ENCODE peak calls at places on chromosomes 2 and 18, in eight cellular contexts. One of them, this sample, is unnamed.

GRCh38 chr2:241386519-241386918 is 30.4 kb downstream of the FARP2 start:
- DNase-seq in CD8-positive, alpha-beta T cell: no peak
- DNase-seq in heart right ventricle: no peak
- DNase-seq in astrocyte of the spinal cord: no peak
- DNase-seq in retinal pigment epithelial cell: no peak
- DNase-seq in aorta: no peak
- DNase-seq in AG10803: no peak
- DNase-seq in mesendoderm: peak; percentile 14
- DNase-seq in this sample: no peak

GRCh38 chr2:176584333-176584732 is 315.1 kb downstream of the MTX2 start:
- DNase-seq in AG10803: peak; percentile 69
- DNase-seq in heart right ventricle: no peak
- DNase-seq in CD8-positive, alpha-beta T cell: no peak
- DNase-seq in astrocyte of the spinal cord: peak; percentile 36
- DNase-seq in retinal pigment epithelial cell: no peak
- DNase-seq in aorta: no peak
- DNase-seq in mesendoderm: no peak
- DNase-seq in this sample: no peak

GRCh38 chr2:100058014-100058310 is 84.4 kb downstream of the AFF3 start:
- DNase-seq in astrocyte of the spinal cord: peak; percentile 22
- DNase-seq in heart right ventricle: no peak
- DNase-seq in CD8-positive, alpha-beta T cell: no peak
- DNase-seq in aorta: no peak
- DNase-seq in mesendoderm: no peak
- DNase-seq in AG10803: peak; percentile 57
- DNase-seq in retinal pigment epithelial cell: no peak
- DNase-seq in this sample: no peak

GRCh38 chr18:23528580-23529472 is 25.5 kb downstream of the RMC1 start:
- DNase-seq in heart right ventricle: peak; percentile 41
- DNase-seq in astrocyte of the spinal cord: no peak
- DNase-seq in CD8-positive, alpha-beta T cell: no peak
- DNase-seq in retinal pigment epithelial cell: no peak
- DNase-seq in mesendoderm: peak; percentile 15
- DNase-seq in AG10803: peak; percentile 84
- DNase-seq in aorta: peak; percentile 76
- DNase-seq in this sample: no peak

GRCh38 chr18:22047485-22047884 is 121.9 kb upstream of the GATA6 start:
- DNase-seq in astrocyte of the spinal cord: no peak
- DNase-seq in mesendoderm: no peak
- DNase-seq in CD8-positive, alpha-beta T cell: no peak
- DNase-seq in AG10803: no peak
- DNase-seq in retinal pigment epithelial cell: no peak
- DNase-seq in aorta: no peak
- DNase-seq in heart right ventricle: no peak
- DNase-seq in this sample: no peak

GRCh38 chr2:86079981-86080911 is 25.4 kb downstream of the POLR1A start:
- DNase-seq in heart right ventricle: peak; percentile 86
- DNase-seq in AG10803: peak; percentile 66
- DNase-seq in aorta: peak; percentile 89
- DNase-seq in astrocyte of the spinal cord: peak; percentile 60
- DNase-seq in mesendoderm: peak; percentile 60
- DNase-seq in retinal pigment epithelial cell: peak; percentile 12
- DNase-seq in CD8-positive, alpha-beta T cell: peak; percentile 88
- DNase-seq in this sample: peak; percentile 60

GRCh38 chr18:2908946-2909335 is 62.1 kb downstream of the EMILIN2 start:
- DNase-seq in CD8-positive, alpha-beta T cell: peak; percentile 43
- DNase-seq in mesendoderm: no peak
- DNase-seq in AG10803: no peak
- DNase-seq in retinal pigment epithelial cell: no peak
- DNase-seq in astrocyte of the spinal cord: no peak
- DNase-seq in aorta: no peak
- DNase-seq in heart right ventricle: no peak
- DNase-seq in this sample: no peak

GRCh38 chr2:48946444-48947048 is 191.0 kb upstream of the LHCGR start:
- DNase-seq in heart right ventricle: no peak
- DNase-seq in AG10803: peak; percentile 41
- DNase-seq in astrocyte of the spinal cord: peak; percentile 41
- DNase-seq in CD8-positive, alpha-beta T cell: no peak
- DNase-seq in mesendoderm: peak; percentile 69
- DNase-seq in retinal pigment epithelial cell: no peak
- DNase-seq in aorta: no peak
- DNase-seq in this sample: peak; percentile 24

GRCh38 chr2:99811544-99811943 is 321.7 kb upstream of the REV1 start:
- DNase-seq in retinal pigment epithelial cell: peak; percentile 73
- DNase-seq in aorta: no peak
- DNase-seq in CD8-positive, alpha-beta T cell: no peak
- DNase-seq in heart right ventricle: no peak
- DNase-seq in astrocyte of the spinal cord: peak; percentile 80
- DNase-seq in AG10803: peak; percentile 73
- DNase-seq in mesendoderm: no peak
- DNase-seq in this sample: no peak

GRCh38 chr2:235951980-235952379 is 216.2 kb downstream of the GBX2 start:
- DNase-seq in mesendoderm: peak; percentile 44
- DNase-seq in heart right ventricle: no peak
- DNase-seq in aorta: no peak
- DNase-seq in astrocyte of the spinal cord: no peak
- DNase-seq in retinal pigment epithelial cell: no peak
- DNase-seq in AG10803: no peak
- DNase-seq in CD8-positive, alpha-beta T cell: no peak
- DNase-seq in this sample: peak; percentile 89

GRCh38 chr2:177273456-177273855 is 8.9 kb upstream of the NFE2L2 start:
- DNase-seq in mesendoderm: no peak
- DNase-seq in astrocyte of the spinal cord: no peak
- DNase-seq in aorta: no peak
- DNase-seq in heart right ventricle: no peak
- DNase-seq in retinal pigment epithelial cell: no peak
- DNase-seq in AG10803: no peak
- DNase-seq in CD8-positive, alpha-beta T cell: no peak
- DNase-seq in this sample: no peak

GRCh38 chr2:165905854-165906253 is 47.7 kb downstream of the TTC21B start:
- DNase-seq in mesendoderm: no peak
- DNase-seq in retinal pigment epithelial cell: no peak
- DNase-seq in CD8-positive, alpha-beta T cell: no peak
- DNase-seq in aorta: no peak
- DNase-seq in heart right ventricle: no peak
- DNase-seq in AG10803: no peak
- DNase-seq in astrocyte of the spinal cord: peak; percentile 39
- DNase-seq in this sample: no peak

GRCh38 chr18:74485860-74486849 is 10.0 kb upstream of the CNDP2 start:
- DNase-seq in heart right ventricle: no peak
- DNase-seq in AG10803: no peak
- DNase-seq in CD8-positive, alpha-beta T cell: no peak
- DNase-seq in astrocyte of the spinal cord: no peak
- DNase-seq in aorta: no peak
- DNase-seq in retinal pigment epithelial cell: no peak
- DNase-seq in mesendoderm: no peak
- DNase-seq in this sample: no peak

GRCh38 chr2:184215745-184216144 is 382.6 kb upstream of the ZNF804A start:
- DNase-seq in mesendoderm: no peak
- DNase-seq in heart right ventricle: no peak
- DNase-seq in astrocyte of the spinal cord: no peak
- DNase-seq in retinal pigment epithelial cell: no peak
- DNase-seq in CD8-positive, alpha-beta T cell: no peak
- DNase-seq in aorta: no peak
- DNase-seq in AG10803: no peak
- DNase-seq in this sample: no peak

GRCh38 chr2:223442874-223443273 is 159.3 kb downstream of the SCG2 start:
- DNase-seq in AG10803: peak; percentile 20
- DNase-seq in astrocyte of the spinal cord: peak; percentile 69
- DNase-seq in mesendoderm: no peak
- DNase-seq in aorta: no peak
- DNase-seq in heart right ventricle: no peak
- DNase-seq in retinal pigment epithelial cell: peak; percentile 31
- DNase-seq in CD8-positive, alpha-beta T cell: no peak
- DNase-seq in this sample: no peak

GRCh38 chr18:73456643-73457042 is 588.9 kb upstream of the NETO1 start:
- DNase-seq in heart right ventricle: no peak
- DNase-seq in aorta: no peak
- DNase-seq in astrocyte of the spinal cord: no peak
- DNase-seq in retinal pigment epithelial cell: no peak
- DNase-seq in mesendoderm: no peak
- DNase-seq in CD8-positive, alpha-beta T cell: no peak
- DNase-seq in AG10803: no peak
- DNase-seq in this sample: no peak

GRCh38 chr2:201257381-201257940 is 2.9 kb upstream of the CASP8 start:
- DNase-seq in mesendoderm: peak; percentile 53
- DNase-seq in AG10803: no peak
- DNase-seq in aorta: peak; percentile 66
- DNase-seq in astrocyte of the spinal cord: peak; percentile 18
- DNase-seq in heart right ventricle: peak; percentile 25
- DNase-seq in retinal pigment epithelial cell: no peak
- DNase-seq in CD8-positive, alpha-beta T cell: peak; percentile 72
- DNase-seq in this sample: no peak
- H3K4me3 ChIP-seq in mesendoderm: no peak overlapping the region
- H3K4me3 ChIP-seq in AG10803: peak overlapping the region; percentile 90
- H3K4me3 ChIP-seq in aorta: peak overlapping the region; percentile 62
- H3K4me3 ChIP-seq in astrocyte of the spinal cord: peak overlapping the region; percentile 66
- H3K4me3 ChIP-seq in heart right ventricle: peak overlapping the region; percentile 56
- H3K4me3 ChIP-seq in retinal pigment epithelial cell: peak overlapping the region; percentile 53
- H3K4me3 ChIP-seq in CD8-positive, alpha-beta T cell: peak overlapping the region; percentile 45
- H3K4me3 ChIP-seq in this sample: peak overlapping the region; percentile 51

GRCh38 chr2:174796319-174796771 is 32.1 kb upstream of the CHRNA1 start:
- DNase-seq in aorta: no peak
- DNase-seq in astrocyte of the spinal cord: no peak
- DNase-seq in mesendoderm: peak; percentile 71
- DNase-seq in retinal pigment epithelial cell: no peak
- DNase-seq in AG10803: peak; percentile 51
- DNase-seq in CD8-positive, alpha-beta T cell: no peak
- DNase-seq in heart right ventricle: no peak
- DNase-seq in this sample: no peak
- H3K4me3 ChIP-seq in aorta: no peak overlapping the region
- H3K4me3 ChIP-seq in astrocyte of the spinal cord: no peak overlapping the region
- H3K4me3 ChIP-seq in mesendoderm: no peak overlapping the region
- H3K4me3 ChIP-seq in retinal pigment epithelial cell: no peak overlapping the region
- H3K4me3 ChIP-seq in AG10803: no peak overlapping the region
- H3K4me3 ChIP-seq in CD8-positive, alpha-beta T cell: no peak overlapping the region
- H3K4me3 ChIP-seq in heart right ventricle: no peak overlapping the region
- H3K4me3 ChIP-seq in this sample: no peak overlapping the region

GRCh38 chr2:237294509-237294908 is 119.5 kb downstream of the COL6A3 start:
- DNase-seq in aorta: no peak
- DNase-seq in heart right ventricle: no peak
- DNase-seq in astrocyte of the spinal cord: no peak
- DNase-seq in CD8-positive, alpha-beta T cell: no peak
- DNase-seq in AG10803: no peak
- DNase-seq in mesendoderm: no peak
- DNase-seq in retinal pigment epithelial cell: no peak
- DNase-seq in this sample: no peak

GRCh38 chr2:237289134-237289533 is 124.8 kb downstream of the COL6A3 start:
- DNase-seq in aorta: no peak
- DNase-seq in retinal pigment epithelial cell: no peak
- DNase-seq in AG10803: no peak
- DNase-seq in astrocyte of the spinal cord: no peak
- DNase-seq in heart right ventricle: no peak
- DNase-seq in mesendoderm: no peak
- DNase-seq in CD8-positive, alpha-beta T cell: no peak
- DNase-seq in this sample: no peak

GRCh38 chr2:237290249-237290648 is 123.7 kb downstream of the COL6A3 start:
- DNase-seq in heart right ventricle: peak; percentile 81
- DNase-seq in aorta: peak; percentile 90
- DNase-seq in AG10803: peak; percentile 86
- DNase-seq in retinal pigment epithelial cell: no peak
- DNase-seq in mesendoderm: no peak
- DNase-seq in CD8-positive, alpha-beta T cell: no peak
- DNase-seq in astrocyte of the spinal cord: no peak
- DNase-seq in this sample: no peak

GRCh38 chr2:237293966-237294365 is 120.0 kb downstream of the COL6A3 start:
- DNase-seq in AG10803: peak; percentile 71
- DNase-seq in CD8-positive, alpha-beta T cell: no peak
- DNase-seq in astrocyte of the spinal cord: no peak
- DNase-seq in mesendoderm: no peak
- DNase-seq in aorta: no peak
- DNase-seq in heart right ventricle: no peak
- DNase-seq in retinal pigment epithelial cell: no peak
- DNase-seq in this sample: no peak

DNA sequence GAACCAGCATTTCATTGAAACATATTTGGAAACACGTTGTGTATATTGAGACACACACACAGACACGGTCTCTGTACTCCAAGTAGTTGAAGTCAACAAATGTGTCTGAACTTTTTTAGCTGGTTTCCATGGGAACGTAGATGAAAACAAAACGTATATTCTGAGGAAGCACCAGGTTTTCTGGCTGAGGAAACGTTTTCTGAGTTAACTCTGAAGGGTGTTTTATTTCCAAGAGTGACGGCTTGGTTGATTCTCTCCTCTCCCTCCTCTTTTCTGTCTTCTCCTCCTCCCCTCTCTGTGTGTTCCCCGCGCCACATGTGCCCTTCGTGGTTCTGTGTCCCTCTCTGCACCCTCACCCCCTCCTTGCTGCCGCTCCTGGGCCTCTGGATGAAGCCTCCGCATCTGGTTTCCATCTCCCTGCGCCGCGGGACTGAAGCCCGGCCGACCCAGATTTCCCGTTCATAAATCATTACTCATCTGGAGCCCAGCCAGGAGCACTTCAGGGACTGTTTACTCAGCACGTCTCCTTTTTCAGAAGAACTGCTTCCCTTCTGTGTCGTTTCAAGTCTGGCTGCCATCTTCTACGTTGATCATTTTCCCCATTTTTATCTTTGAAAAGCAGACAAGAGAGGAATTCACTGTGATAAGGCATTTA is 122.7 kb downstream of the COL6A3 start:
- DNase-seq in astrocyte of the spinal cord: peak; percentile 100
- DNase-seq in retinal pigment epithelial cell: peak; percentile 84
- DNase-seq in heart right ventricle: peak; percentile 91
- DNase-seq in mesendoderm: peak; percentile 45
- DNase-seq in AG10803: peak; percentile 98
- DNase-seq in aorta: peak; percentile 95
- DNase-seq in CD8-positive, alpha-beta T cell: no peak
- DNase-seq in this sample: no peak
- H3K4me3 ChIP-seq in astrocyte of the spinal cord: no peak overlapping the region
- H3K4me3 ChIP-seq in retinal pigment epithelial cell: peak overlapping the region; percentile 17
- H3K4me3 ChIP-seq in heart right ventricle: no peak overlapping the region
- H3K4me3 ChIP-seq in mesendoderm: no peak overlapping the region
- H3K4me3 ChIP-seq in AG10803: peak overlapping the region; percentile 5
- H3K4me3 ChIP-seq in aorta: no peak overlapping the region
- H3K4me3 ChIP-seq in CD8-positive, alpha-beta T cell: no peak overlapping the region
- H3K4me3 ChIP-seq in this sample: no peak overlapping the region

DNA sequence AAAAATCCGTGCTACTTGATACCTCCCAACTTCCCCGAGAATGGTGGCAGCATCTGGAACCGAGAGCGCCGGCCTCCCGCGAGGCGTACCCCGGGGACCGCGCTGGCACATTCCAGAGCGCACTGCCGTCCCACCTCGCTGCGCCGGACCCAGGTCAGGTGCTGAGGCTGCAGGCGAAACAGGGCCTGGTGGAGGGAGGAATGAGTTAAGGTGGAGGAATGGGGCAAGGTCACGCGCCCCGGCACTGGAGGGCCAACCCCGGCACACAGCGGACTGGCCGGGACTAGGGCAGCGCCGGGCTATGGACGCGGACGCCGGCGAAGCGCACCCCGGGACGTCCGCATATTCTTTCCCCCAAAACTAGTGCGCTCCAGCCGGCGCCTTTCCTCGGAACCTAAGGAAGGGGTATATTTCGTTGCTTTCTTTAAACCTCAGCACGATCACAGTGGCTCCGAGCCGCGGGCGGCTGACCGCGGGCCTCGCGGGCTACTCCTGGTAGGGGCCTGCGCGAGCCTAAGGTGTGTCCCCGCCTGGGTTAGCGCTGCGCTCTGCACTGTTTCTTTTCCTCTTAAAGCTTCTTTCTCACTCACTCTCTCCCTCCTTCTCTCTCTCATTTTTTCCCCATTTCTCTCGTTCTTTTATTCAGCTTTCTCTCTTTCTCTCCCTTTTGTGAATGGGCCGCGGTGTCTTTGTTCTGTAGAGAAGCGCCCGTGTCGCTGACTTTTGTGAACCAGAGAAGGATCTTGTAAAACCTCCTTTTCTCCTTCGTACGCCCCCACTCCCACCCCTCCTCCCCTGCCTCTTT is 2.1 kb upstream of the OTX1 start:
- DNase-seq in CD8-positive, alpha-beta T cell: no peak
- DNase-seq in astrocyte of the spinal cord: no peak
- DNase-seq in AG10803: no peak
- DNase-seq in heart right ventricle: no peak
- DNase-seq in mesendoderm: peak; percentile 67
- DNase-seq in aorta: no peak
- DNase-seq in retinal pigment epithelial cell: no peak
- DNase-seq in this sample: no peak
- H3K4me3 ChIP-seq in CD8-positive, alpha-beta T cell: no peak overlapping the region
- H3K4me3 ChIP-seq in astrocyte of the spinal cord: no peak overlapping the region
- H3K4me3 ChIP-seq in AG10803: no peak overlapping the region
- H3K4me3 ChIP-seq in heart right ventricle: no peak overlapping the region
- H3K4me3 ChIP-seq in mesendoderm: no peak overlapping the region
- H3K4me3 ChIP-seq in aorta: no peak overlapping the region
- H3K4me3 ChIP-seq in retinal pigment epithelial cell: peak overlapping the region; percentile 91
- H3K4me3 ChIP-seq in this sample: no peak overlapping the region

This sample was measured in Jurkat, Clone E6-1.